ENCODE peak calls at places on chromosomes 3 and 15, in seven cellular contexts. One of them, this sample, is unnamed.

GRCh38 chr3:30548605-30549004 is 57.8 kb upstream of the TGFBR2 start:
- DNase-seq in stimulated activated CD8-positive, alpha-beta memory T cell treated with anti-CD3 and anti-CD28 coated beads, Interleukin-12 subunit alpha, Interleukin-12 subunit beta, amount 100 ng/mL, for 1 hour: no peak
- DNase-seq in tibial nerve: no peak
- DNase-seq in activated T-helper 1 cell treated with Interleukin-2 at 50 U/mL for 16 hours: no peak
- DNase-seq in activated effector memory CD4-positive, alpha-beta T cell treated with anti-CD3 and anti-CD28 coated beads, Interleukin-2, amount 50 U/mL, for 16 hours: peak; percentile 68
- DNase-seq in endothelial cell: peak; percentile 7
- DNase-seq in nephron progenitor cell: peak; percentile 2
- DNase-seq in this sample: no peak

GRCh38 chr15:51229907-51230328 is 108.5 kb downstream of the CYP19A1 start:
- DNase-seq in tibial nerve: no peak
- DNase-seq in endothelial cell: no peak
- DNase-seq in nephron progenitor cell: no peak
- DNase-seq in activated T-helper 1 cell treated with Interleukin-2 at 50 U/mL for 16 hours: no peak
- DNase-seq in activated effector memory CD4-positive, alpha-beta T cell treated with anti-CD3 and anti-CD28 coated beads, Interleukin-2, amount 50 U/mL, for 16 hours: no peak
- DNase-seq in stimulated activated CD8-positive, alpha-beta memory T cell treated with anti-CD3 and anti-CD28 coated beads, Interleukin-12 subunit alpha, Interleukin-12 subunit beta, amount 100 ng/mL, for 1 hour: no peak
- DNase-seq in this sample: no peak

GRCh38 chr3:193812791-193813505 is 219.9 kb downstream of the OPA1 start:
- DNase-seq in nephron progenitor cell: no peak
- DNase-seq in activated T-helper 1 cell treated with Interleukin-2 at 50 U/mL for 16 hours: no peak
- DNase-seq in activated effector memory CD4-positive, alpha-beta T cell treated with anti-CD3 and anti-CD28 coated beads, Interleukin-2, amount 50 U/mL, for 16 hours: no peak
- DNase-seq in endothelial cell: no peak
- DNase-seq in tibial nerve: no peak
- DNase-seq in stimulated activated CD8-positive, alpha-beta memory T cell treated with anti-CD3 and anti-CD28 coated beads, Interleukin-12 subunit alpha, Interleukin-12 subunit beta, amount 100 ng/mL, for 1 hour: no peak
- DNase-seq in this sample: no peak

GRCh38 chr3:30696403-30696819 is 90.0 kb downstream of the TGFBR2 start:
- DNase-seq in nephron progenitor cell: no peak
- DNase-seq in tibial nerve: no peak
- DNase-seq in endothelial cell: no peak
- DNase-seq in stimulated activated CD8-positive, alpha-beta memory T cell treated with anti-CD3 and anti-CD28 coated beads, Interleukin-12 subunit alpha, Interleukin-12 subunit beta, amount 100 ng/mL, for 1 hour: no peak
- DNase-seq in activated T-helper 1 cell treated with Interleukin-2 at 50 U/mL for 16 hours: no peak
- DNase-seq in activated effector memory CD4-positive, alpha-beta T cell treated with anti-CD3 and anti-CD28 coated beads, Interleukin-2, amount 50 U/mL, for 16 hours: no peak
- DNase-seq in this sample: no peak

GRCh38 chr3:71547254-71548198 is 36.0 kb downstream of the FOXP1 start:
- DNase-seq in endothelial cell: no peak
- DNase-seq in activated T-helper 1 cell treated with Interleukin-2 at 50 U/mL for 16 hours: no peak
- DNase-seq in stimulated activated CD8-positive, alpha-beta memory T cell treated with anti-CD3 and anti-CD28 coated beads, Interleukin-12 subunit alpha, Interleukin-12 subunit beta, amount 100 ng/mL, for 1 hour: no peak
- DNase-seq in activated effector memory CD4-positive, alpha-beta T cell treated with anti-CD3 and anti-CD28 coated beads, Interleukin-2, amount 50 U/mL, for 16 hours: no peak
- DNase-seq in tibial nerve: no peak
- DNase-seq in nephron progenitor cell: no peak
- DNase-seq in this sample: no peak

GRCh38 chr15:76642671-76643070 is 262.5 kb downstream of the SCAPER start:
- DNase-seq in tibial nerve: no peak
- DNase-seq in activated effector memory CD4-positive, alpha-beta T cell treated with anti-CD3 and anti-CD28 coated beads, Interleukin-2, amount 50 U/mL, for 16 hours: no peak
- DNase-seq in stimulated activated CD8-positive, alpha-beta memory T cell treated with anti-CD3 and anti-CD28 coated beads, Interleukin-12 subunit alpha, Interleukin-12 subunit beta, amount 100 ng/mL, for 1 hour: no peak
- DNase-seq in endothelial cell: no peak
- DNase-seq in activated T-helper 1 cell treated with Interleukin-2 at 50 U/mL for 16 hours: no peak
- DNase-seq in nephron progenitor cell: no peak
- DNase-seq in this sample: no peak

GRCh38 chr15:93829115-93829849 is 402.1 kb upstream of the MCTP2 start:
- DNase-seq in tibial nerve: no peak
- DNase-seq in activated T-helper 1 cell treated with Interleukin-2 at 50 U/mL for 16 hours: no peak
- DNase-seq in endothelial cell: no peak
- DNase-seq in activated effector memory CD4-positive, alpha-beta T cell treated with anti-CD3 and anti-CD28 coated beads, Interleukin-2, amount 50 U/mL, for 16 hours: no peak
- DNase-seq in stimulated activated CD8-positive, alpha-beta memory T cell treated with anti-CD3 and anti-CD28 coated beads, Interleukin-12 subunit alpha, Interleukin-12 subunit beta, amount 100 ng/mL, for 1 hour: no peak
- DNase-seq in nephron progenitor cell: no peak
- DNase-seq in this sample: peak; percentile 10

GRCh38 chr15:96416934-96417759 is 86.6 kb downstream of the NR2F2 start:
- DNase-seq in activated T-helper 1 cell treated with Interleukin-2 at 50 U/mL for 16 hours: no peak
- DNase-seq in tibial nerve: no peak
- DNase-seq in endothelial cell: peak; percentile 29
- DNase-seq in nephron progenitor cell: peak; percentile 57
- DNase-seq in activated effector memory CD4-positive, alpha-beta T cell treated with anti-CD3 and anti-CD28 coated beads, Interleukin-2, amount 50 U/mL, for 16 hours: no peak
- DNase-seq in stimulated activated CD8-positive, alpha-beta memory T cell treated with anti-CD3 and anti-CD28 coated beads, Interleukin-12 subunit alpha, Interleukin-12 subunit beta, amount 100 ng/mL, for 1 hour: no peak
- DNase-seq in this sample: no peak

GRCh38 chr3:32391643-32392529 is at the start of gene CMTM7:
- DNase-seq in stimulated activated CD8-positive, alpha-beta memory T cell treated with anti-CD3 and anti-CD28 coated beads, Interleukin-12 subunit alpha, Interleukin-12 subunit beta, amount 100 ng/mL, for 1 hour: peak; percentile 13
- DNase-seq in tibial nerve: no peak
- DNase-seq in endothelial cell: peak; percentile 74
- DNase-seq in activated T-helper 1 cell treated with Interleukin-2 at 50 U/mL for 16 hours: peak; percentile 50
- DNase-seq in nephron progenitor cell: peak; percentile 74
- DNase-seq in activated effector memory CD4-positive, alpha-beta T cell treated with anti-CD3 and anti-CD28 coated beads, Interleukin-2, amount 50 U/mL, for 16 hours: peak; percentile 87
- DNase-seq in this sample: no peak

GRCh38 chr3:131402391-131403039 is 20.9 kb downstream of the NUDT16 start:
- DNase-seq in nephron progenitor cell: no peak
- DNase-seq in tibial nerve: no peak
- DNase-seq in activated T-helper 1 cell treated with Interleukin-2 at 50 U/mL for 16 hours: no peak
- DNase-seq in endothelial cell: no peak
- DNase-seq in activated effector memory CD4-positive, alpha-beta T cell treated with anti-CD3 and anti-CD28 coated beads, Interleukin-2, amount 50 U/mL, for 16 hours: no peak
- DNase-seq in stimulated activated CD8-positive, alpha-beta memory T cell treated with anti-CD3 and anti-CD28 coated beads, Interleukin-12 subunit alpha, Interleukin-12 subunit beta, amount 100 ng/mL, for 1 hour: no peak
- DNase-seq in this sample: no peak

GRCh38 chr3:119891944-119892721 is 110.2 kb downstream of the NR1I2 start:
- DNase-seq in nephron progenitor cell: peak; percentile 36
- DNase-seq in stimulated activated CD8-positive, alpha-beta memory T cell treated with anti-CD3 and anti-CD28 coated beads, Interleukin-12 subunit alpha, Interleukin-12 subunit beta, amount 100 ng/mL, for 1 hour: peak; percentile 12
- DNase-seq in activated effector memory CD4-positive, alpha-beta T cell treated with anti-CD3 and anti-CD28 coated beads, Interleukin-2, amount 50 U/mL, for 16 hours: peak; percentile 63
- DNase-seq in activated T-helper 1 cell treated with Interleukin-2 at 50 U/mL for 16 hours: no peak
- DNase-seq in endothelial cell: peak; percentile 43
- DNase-seq in tibial nerve: no peak
- DNase-seq in this sample: peak; percentile 38

GRCh38 chr15:83612226-83612625 is 41.7 kb upstream of the ADAMTSL3 start:
- DNase-seq in activated T-helper 1 cell treated with Interleukin-2 at 50 U/mL for 16 hours: no peak
- DNase-seq in tibial nerve: no peak
- DNase-seq in stimulated activated CD8-positive, alpha-beta memory T cell treated with anti-CD3 and anti-CD28 coated beads, Interleukin-12 subunit alpha, Interleukin-12 subunit beta, amount 100 ng/mL, for 1 hour: no peak
- DNase-seq in nephron progenitor cell: no peak
- DNase-seq in activated effector memory CD4-positive, alpha-beta T cell treated with anti-CD3 and anti-CD28 coated beads, Interleukin-2, amount 50 U/mL, for 16 hours: no peak
- DNase-seq in endothelial cell: no peak
- DNase-seq in this sample: no peak

GRCh38 chr3:13416002-13416793 is 3.9 kb downstream of the NUP210 start:
- DNase-seq in activated effector memory CD4-positive, alpha-beta T cell treated with anti-CD3 and anti-CD28 coated beads, Interleukin-2, amount 50 U/mL, for 16 hours: peak; percentile 70
- DNase-seq in nephron progenitor cell: peak; percentile 27
- DNase-seq in tibial nerve: no peak
- DNase-seq in stimulated activated CD8-positive, alpha-beta memory T cell treated with anti-CD3 and anti-CD28 coated beads, Interleukin-12 subunit alpha, Interleukin-12 subunit beta, amount 100 ng/mL, for 1 hour: no peak
- DNase-seq in activated T-helper 1 cell treated with Interleukin-2 at 50 U/mL for 16 hours: no peak
- DNase-seq in endothelial cell: peak; percentile 25
- DNase-seq in this sample: no peak